ENCODE peak calls at places on chromosomes 5 and 9, in seven cellular contexts. One of them, this sample, is unnamed.

GRCh38 chr5:62457071-62457470 is 44.5 kb downstream of the IPO11 start:
- DNase-seq in stomach: no peak
- DNase-seq in AG09309: no peak
- DNase-seq in pancreas: no peak
- DNase-seq in choroid plexus epithelial cell: peak
- DNase-seq in mucosa of descending colon: no peak
- DNase-seq in B cell: no peak
- DNase-seq in this sample: no peak

GRCh38 chr5:172550096-172550765 is 90.8 kb upstream of the NEURL1B start:
- DNase-seq in stomach: no peak
- DNase-seq in AG09309: no peak
- DNase-seq in pancreas: no peak
- DNase-seq in choroid plexus epithelial cell: no peak
- DNase-seq in mucosa of descending colon: no peak
- DNase-seq in B cell: no peak
- DNase-seq in this sample: no peak

GRCh38 chr9:95772320-95773060 is 103.0 kb upstream of the ERCC6L2 start:
- DNase-seq in stomach: no peak
- DNase-seq in AG09309: peak
- DNase-seq in pancreas: no peak
- DNase-seq in choroid plexus epithelial cell: peak
- DNase-seq in mucosa of descending colon: peak
- DNase-seq in B cell: no peak
- DNase-seq in this sample: peak

GRCh38 chr9:121837113-121838010 is 185.9 kb downstream of the DAB2IP start:
- DNase-seq in stomach: peak
- DNase-seq in AG09309: no peak
- DNase-seq in pancreas: no peak
- DNase-seq in choroid plexus epithelial cell: peak
- DNase-seq in mucosa of descending colon: no peak
- DNase-seq in B cell: no peak
- DNase-seq in this sample: no peak

GRCh38 chr5:122788371-122788770 is 13.5 kb downstream of the SNX2 start:
- DNase-seq in stomach: no peak
- DNase-seq in AG09309: no peak
- DNase-seq in pancreas: no peak
- DNase-seq in choroid plexus epithelial cell: no peak
- DNase-seq in mucosa of descending colon: no peak
- DNase-seq in B cell: no peak
- DNase-seq in this sample: no peak

GRCh38 chr9:77750284-77750683 is 102.2 kb upstream of the GNA14 start:
- DNase-seq in stomach: no peak
- DNase-seq in AG09309: no peak
- DNase-seq in pancreas: no peak
- DNase-seq in choroid plexus epithelial cell: peak
- DNase-seq in mucosa of descending colon: no peak
- DNase-seq in B cell: no peak
- DNase-seq in this sample: no peak

GRCh38 chr9:98385751-98386150 is 130.3 kb upstream of the TBC1D2 start:
- DNase-seq in stomach: no peak
- DNase-seq in AG09309: no peak
- DNase-seq in pancreas: no peak
- DNase-seq in choroid plexus epithelial cell: no peak
- DNase-seq in mucosa of descending colon: no peak
- DNase-seq in B cell: peak
- DNase-seq in this sample: no peak

GRCh38 chr9:4746278-4746677 is 5.3 kb upstream of the AK3 start:
- DNase-seq in stomach: no peak
- DNase-seq in AG09309: no peak
- DNase-seq in pancreas: no peak
- DNase-seq in choroid plexus epithelial cell: no peak
- DNase-seq in mucosa of descending colon: no peak
- DNase-seq in B cell: no peak
- DNase-seq in this sample: no peak

GRCh38 chr9:125142560-125143376 is 560 bp downstream of the SCAI start:
- DNase-seq in stomach: no peak
- DNase-seq in AG09309: no peak
- DNase-seq in pancreas: no peak
- DNase-seq in choroid plexus epithelial cell: no peak
- DNase-seq in mucosa of descending colon: peak
- DNase-seq in B cell: peak
- DNase-seq in this sample: peak

GRCh38 chr9:37624073-37624472 is 26.7 kb upstream of the FRMPD1 start:
- DNase-seq in stomach: no peak
- DNase-seq in AG09309: no peak
- DNase-seq in pancreas: no peak
- DNase-seq in choroid plexus epithelial cell: no peak
- DNase-seq in mucosa of descending colon: no peak
- DNase-seq in B cell: no peak
- DNase-seq in this sample: no peak

GRCh38 chr9:138028596-138028995 is 151.0 kb downstream of the CACNA1B start:
- DNase-seq in stomach: no peak
- DNase-seq in AG09309: no peak
- DNase-seq in pancreas: no peak
- DNase-seq in choroid plexus epithelial cell: no peak
- DNase-seq in mucosa of descending colon: no peak
- DNase-seq in B cell: no peak
- DNase-seq in this sample: no peak

GRCh38 chr9:107539427-107540154 is 50.0 kb upstream of the KLF4 start:
- DNase-seq in stomach: no peak
- DNase-seq in AG09309: no peak
- DNase-seq in pancreas: no peak
- DNase-seq in choroid plexus epithelial cell: no peak
- DNase-seq in mucosa of descending colon: peak
- DNase-seq in B cell: no peak
- DNase-seq in this sample: no peak

GRCh38 chr9:5651246-5651645 is 22.3 kb downstream of the RIC1 start:
- DNase-seq in stomach: no peak
- DNase-seq in AG09309: no peak
- DNase-seq in pancreas: no peak
- DNase-seq in choroid plexus epithelial cell: no peak
- DNase-seq in mucosa of descending colon: no peak
- DNase-seq in B cell: no peak
- DNase-seq in this sample: no peak

GRCh38 chr9:131762356-131762932 is 22.6 kb upstream of the RAPGEF1 start:
- DNase-seq in stomach: peak
- DNase-seq in AG09309: no peak
- DNase-seq in pancreas: peak
- DNase-seq in choroid plexus epithelial cell: peak
- DNase-seq in mucosa of descending colon: peak
- DNase-seq in B cell: peak
- DNase-seq in this sample: peak

GRCh38 chr5:102681403-102681983 is 73.6 kb upstream of the PAM start:
- DNase-seq in stomach: peak
- DNase-seq in AG09309: no peak
- DNase-seq in pancreas: peak
- DNase-seq in choroid plexus epithelial cell: peak
- DNase-seq in mucosa of descending colon: peak
- DNase-seq in B cell: peak
- DNase-seq in this sample: peak

GRCh38 chr9:114385412-114386181 is 2.2 kb downstream of the AKNA start:
- DNase-seq in stomach: peak
- DNase-seq in AG09309: peak
- DNase-seq in pancreas: no peak
- DNase-seq in choroid plexus epithelial cell: peak
- DNase-seq in mucosa of descending colon: peak
- DNase-seq in B cell: peak
- DNase-seq in this sample: peak

GRCh38 chr5:128083811-128084227 is 253 bp downstream of the SLC12A2 start:
- DNase-seq in stomach: no peak
- DNase-seq in AG09309: no peak
- DNase-seq in pancreas: no peak
- DNase-seq in choroid plexus epithelial cell: peak
- DNase-seq in mucosa of descending colon: no peak
- DNase-seq in B cell: no peak
- DNase-seq in this sample: no peak
- TF ChIP-seq CTCF in stomach: peak
- TF ChIP-seq CTCF in AG09309: peak
- TF ChIP-seq CTCF in pancreas: no peak
- TF ChIP-seq CTCF in choroid plexus epithelial cell: peak
- TF ChIP-seq CTCF in mucosa of descending colon: no peak
- TF ChIP-seq CTCF in B cell: peak
- TF ChIP-seq CTCF in this sample: peak

GRCh38 chr9:134410078-134410834 is 84.0 kb downstream of the RXRA start:
- DNase-seq in stomach: peak
- DNase-seq in AG09309: no peak
- DNase-seq in pancreas: no peak
- DNase-seq in choroid plexus epithelial cell: peak
- DNase-seq in mucosa of descending colon: peak
- DNase-seq in B cell: no peak
- DNase-seq in this sample: no peak

GRCh38 chr9:134407123-134407779 is 81.0 kb downstream of the RXRA start:
- DNase-seq in stomach: peak
- DNase-seq in AG09309: peak
- DNase-seq in pancreas: peak
- DNase-seq in choroid plexus epithelial cell: peak
- DNase-seq in mucosa of descending colon: peak
- DNase-seq in B cell: peak
- DNase-seq in this sample: peak

GRCh38 chr9:134410835-134411217 is 84.6 kb downstream of the RXRA start:
- DNase-seq in stomach: no peak
- DNase-seq in AG09309: no peak
- DNase-seq in pancreas: no peak
- DNase-seq in choroid plexus epithelial cell: no peak
- DNase-seq in mucosa of descending colon: no peak
- DNase-seq in B cell: no peak
- DNase-seq in this sample: no peak

GRCh38 chr9:134408389-134408788 is 82.1 kb downstream of the RXRA start:
- DNase-seq in stomach: no peak
- DNase-seq in AG09309: no peak
- DNase-seq in pancreas: no peak
- DNase-seq in choroid plexus epithelial cell: no peak
- DNase-seq in mucosa of descending colon: no peak
- DNase-seq in B cell: no peak
- DNase-seq in this sample: no peak

GRCh38 chr9:134408939-134409737 is 82.9 kb downstream of the RXRA start:
- DNase-seq in stomach: no peak
- DNase-seq in AG09309: no peak
- DNase-seq in pancreas: no peak
- DNase-seq in choroid plexus epithelial cell: no peak
- DNase-seq in mucosa of descending colon: no peak
- DNase-seq in B cell: no peak
- DNase-seq in this sample: no peak
- TF ChIP-seq CTCF in stomach: no peak
- TF ChIP-seq CTCF in AG09309: no peak
- TF ChIP-seq CTCF in pancreas: no peak
- TF ChIP-seq CTCF in choroid plexus epithelial cell: no peak
- TF ChIP-seq CTCF in mucosa of descending colon: no peak
- TF ChIP-seq CTCF in B cell: no peak
- TF ChIP-seq CTCF in this sample: no peak

DNA sequence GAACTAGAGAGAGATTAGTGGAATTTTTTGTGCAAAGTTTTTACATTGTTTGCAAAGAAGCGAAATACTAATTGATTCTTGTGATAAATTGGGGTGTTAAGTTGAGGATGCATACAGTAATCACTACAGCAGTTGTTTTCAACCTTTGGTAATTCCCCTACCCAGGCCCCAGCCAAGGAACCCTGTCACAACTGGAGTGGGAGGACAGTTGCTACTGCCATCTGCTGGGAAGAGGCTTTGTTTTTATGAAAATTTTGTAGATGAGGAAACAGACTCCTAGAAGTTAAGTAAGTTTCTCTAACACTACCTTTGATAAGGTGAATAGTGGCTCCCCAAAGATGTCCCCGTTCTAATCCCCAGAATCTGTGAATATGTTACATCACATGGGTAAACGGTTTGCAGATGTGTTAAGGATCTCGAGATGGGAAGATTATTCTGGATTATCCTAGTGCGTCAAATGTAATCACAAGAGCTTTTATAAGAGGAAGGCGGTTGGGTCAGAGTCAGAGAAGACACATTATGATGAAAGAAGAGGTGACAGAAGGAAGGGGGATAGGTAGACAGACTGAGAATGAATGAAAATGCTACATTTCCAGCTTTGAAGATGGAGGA is 34.0 kb upstream of the PPP1R2B start:
- DNase-seq in stomach: no peak
- DNase-seq in AG09309: peak
- DNase-seq in pancreas: peak
- DNase-seq in choroid plexus epithelial cell: peak
- DNase-seq in mucosa of descending colon: peak
- DNase-seq in B cell: peak
- DNase-seq in this sample: peak
- TF ChIP-seq CTCF in stomach: no peak
- TF ChIP-seq CTCF in AG09309: peak
- TF ChIP-seq CTCF in pancreas: no peak
- TF ChIP-seq CTCF in choroid plexus epithelial cell: peak
- TF ChIP-seq CTCF in mucosa of descending colon: no peak
- TF ChIP-seq CTCF in B cell: no peak
- TF ChIP-seq CTCF in this sample: no peak

GRCh38 chr5:140806834-140807775 is at the start of gene PCDHA4:
- DNase-seq in stomach: no peak
- DNase-seq in AG09309: no peak
- DNase-seq in pancreas: no peak
- DNase-seq in choroid plexus epithelial cell: peak
- DNase-seq in mucosa of descending colon: peak
- DNase-seq in B cell: no peak
- DNase-seq in this sample: peak
- TF ChIP-seq CTCF in stomach: no peak
- TF ChIP-seq CTCF in AG09309: peak
- TF ChIP-seq CTCF in pancreas: no peak
- TF ChIP-seq CTCF in choroid plexus epithelial cell: peak
- TF ChIP-seq CTCF in mucosa of descending colon: no peak
- TF ChIP-seq CTCF in B cell: no peak
- TF ChIP-seq CTCF in this sample: no peak

GRCh38 chr5:6442333-6442732 is 6.3 kb upstream of the UBE2QL1 start:
- DNase-seq in stomach: no peak
- DNase-seq in AG09309: no peak
- DNase-seq in pancreas: no peak
- DNase-seq in choroid plexus epithelial cell: no peak
- DNase-seq in mucosa of descending colon: no peak
- DNase-seq in B cell: no peak
- DNase-seq in this sample: no peak
- TF ChIP-seq CTCF in stomach: no peak
- TF ChIP-seq CTCF in AG09309: no peak
- TF ChIP-seq CTCF in pancreas: no peak
- TF ChIP-seq CTCF in choroid plexus epithelial cell: no peak
- TF ChIP-seq CTCF in mucosa of descending colon: no peak
- TF ChIP-seq CTCF in B cell: no peak
- TF ChIP-seq CTCF in this sample: no peak

DNA sequence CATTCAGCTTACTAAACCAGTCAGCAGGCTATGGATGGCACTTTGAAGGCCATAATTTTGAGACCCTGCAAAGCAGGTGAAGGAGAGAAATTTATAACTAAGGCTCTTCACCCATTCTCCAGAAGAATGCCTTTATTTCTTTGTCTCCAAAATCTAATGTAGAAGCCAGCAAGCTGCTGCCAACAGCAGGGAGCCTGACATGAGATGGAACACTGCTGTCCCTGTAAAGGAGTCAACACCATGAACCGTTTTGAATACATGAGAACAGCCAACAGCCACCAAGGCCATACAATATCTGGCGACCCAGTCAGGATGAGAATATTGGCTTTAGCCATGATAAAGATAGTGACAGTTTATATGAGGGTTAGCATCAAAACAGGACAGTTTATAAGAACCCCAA is 121.2 kb upstream of the LIFR start:
- DNase-seq in stomach: no peak
- DNase-seq in AG09309: no peak
- DNase-seq in pancreas: no peak
- DNase-seq in choroid plexus epithelial cell: no peak
- DNase-seq in mucosa of descending colon: no peak
- DNase-seq in B cell: no peak
- DNase-seq in this sample: no peak
- TF ChIP-seq CTCF in stomach: no peak
- TF ChIP-seq CTCF in AG09309: no peak
- TF ChIP-seq CTCF in pancreas: no peak
- TF ChIP-seq CTCF in choroid plexus epithelial cell: no peak
- TF ChIP-seq CTCF in mucosa of descending colon: no peak
- TF ChIP-seq CTCF in B cell: no peak
- TF ChIP-seq CTCF in this sample: no peak

This sample was measured in activated CD8-positive, alpha-beta T cell treated with anti-CD3 and anti-CD28 coated beads for 36 hours.